ENCODE peak calls at places on chromosome 18, in four cellular contexts. One of them, this sample, is unnamed.

GRCh38 chr18:45667056-45667455 is 51.8 kb downstream of the SLC14A2 start:
- DNase-seq in Right ventricle myocardium superior: no peak
- DNase-seq in lower lobe of right lung: no peak
- DNase-seq in kidney epithelial cell: no peak
- DNase-seq in this sample: no peak

GRCh38 chr18:2417861-2418610 is 153.3 kb downstream of the METTL4 start:
- DNase-seq in Right ventricle myocardium superior: no peak
- DNase-seq in kidney epithelial cell: no peak
- DNase-seq in lower lobe of right lung: no peak
- DNase-seq in this sample: no peak

GRCh38 chr18:33577688-33578370 is at the start of gene ASXL3:
- DNase-seq in lower lobe of right lung: peak; percentile 52
- DNase-seq in kidney epithelial cell: peak; percentile 1
- DNase-seq in Right ventricle myocardium superior: peak; percentile 65
- DNase-seq in this sample: peak; percentile 77

GRCh38 chr18:63708650-63709049 is 5.9 kb downstream of the SERPINB11 start:
- DNase-seq in lower lobe of right lung: no peak
- DNase-seq in kidney epithelial cell: peak; percentile 14
- DNase-seq in Right ventricle myocardium superior: no peak
- DNase-seq in this sample: no peak

GRCh38 chr18:43893001-43893637 is 615.8 kb upstream of the SYT4 start:
- DNase-seq in lower lobe of right lung: no peak
- DNase-seq in kidney epithelial cell: peak; percentile 98
- DNase-seq in Right ventricle myocardium superior: no peak
- DNase-seq in this sample: no peak

GRCh38 chr18:49340446-49340845 is 120.0 kb downstream of the DYM start:
- DNase-seq in lower lobe of right lung: no peak
- DNase-seq in Right ventricle myocardium superior: no peak
- DNase-seq in kidney epithelial cell: no peak
- DNase-seq in this sample: no peak

GRCh38 chr18:79068299-79068945 is 772 bp upstream of the ATP9B start:
- DNase-seq in lower lobe of right lung: no peak
- DNase-seq in kidney epithelial cell: no peak
- DNase-seq in Right ventricle myocardium superior: no peak
- DNase-seq in this sample: no peak

GRCh38 chr18:46070683-46071614 is 1.1 kb downstream of the PSTPIP2 start:
- DNase-seq in kidney epithelial cell: no peak
- DNase-seq in Right ventricle myocardium superior: peak; percentile 40
- DNase-seq in lower lobe of right lung: no peak
- DNase-seq in this sample: no peak

GRCh38 chr18:54327818-54328217 is 29.8 kb downstream of the STARD6 start:
- DNase-seq in lower lobe of right lung: no peak
- DNase-seq in kidney epithelial cell: no peak
- DNase-seq in Right ventricle myocardium superior: no peak
- DNase-seq in this sample: no peak

GRCh38 chr18:43129946-43130523 is 14.6 kb upstream of the RIT2 start:
- DNase-seq in kidney epithelial cell: no peak
- DNase-seq in Right ventricle myocardium superior: no peak
- DNase-seq in lower lobe of right lung: no peak
- DNase-seq in this sample: no peak